ENCODE peak calls at places on chromosomes 2 and 18, in seven cellular contexts. One of them, this sample, is unnamed.
A peak's percentile ranks its signal among the peaks of the same experiment; 100 is the strongest.

GRCh38 chr2:69164379-69164778 is 151.4 kb downstream of the ANTXR1 start:
- DNase-seq in omental fat pad: no peak
- DNase-seq in CD4-positive, alpha-beta T cell: no peak
- DNase-seq in astrocyte of the spinal cord: peak; percentile 72
- DNase-seq in fibroblast of villous mesenchyme: peak; percentile 97
- DNase-seq in fibroblast of lung: peak; percentile 96
- DNase-seq in IMR-90: peak; percentile 93
- DNase-seq in this sample: peak; percentile 42

GRCh38 chr2:235661538-235661937 is 167.7 kb downstream of the AGAP1 start:
- DNase-seq in astrocyte of the spinal cord: no peak
- DNase-seq in fibroblast of lung: no peak
- DNase-seq in CD4-positive, alpha-beta T cell: no peak
- DNase-seq in IMR-90: no peak
- DNase-seq in fibroblast of villous mesenchyme: no peak
- DNase-seq in omental fat pad: no peak
- DNase-seq in this sample: no peak

GRCh38 chr2:214808481-214808931 is 977 bp downstream of the BARD1 start:
- DNase-seq in IMR-90: no peak
- DNase-seq in astrocyte of the spinal cord: peak; percentile 32
- DNase-seq in omental fat pad: no peak
- DNase-seq in CD4-positive, alpha-beta T cell: no peak
- DNase-seq in fibroblast of lung: no peak
- DNase-seq in fibroblast of villous mesenchyme: no peak
- DNase-seq in this sample: no peak

GRCh38 chr2:28321426-28321825 is 71.2 kb upstream of the FOSL2 start:
- DNase-seq in astrocyte of the spinal cord: peak; percentile 92
- DNase-seq in IMR-90: peak; percentile 59
- DNase-seq in CD4-positive, alpha-beta T cell: no peak
- DNase-seq in omental fat pad: no peak
- DNase-seq in fibroblast of lung: peak; percentile 94
- DNase-seq in fibroblast of villous mesenchyme: peak; percentile 72
- DNase-seq in this sample: no peak

GRCh38 chr2:21030983-21031968 is 12.6 kb downstream of the APOB start:
- DNase-seq in fibroblast of lung: no peak
- DNase-seq in IMR-90: no peak
- DNase-seq in astrocyte of the spinal cord: no peak
- DNase-seq in omental fat pad: no peak
- DNase-seq in CD4-positive, alpha-beta T cell: no peak
- DNase-seq in fibroblast of villous mesenchyme: no peak
- DNase-seq in this sample: no peak

GRCh38 chr2:64177315-64177714 is 33.1 kb upstream of the PELI1 start:
- DNase-seq in IMR-90: peak; percentile 15
- DNase-seq in omental fat pad: no peak
- DNase-seq in fibroblast of villous mesenchyme: peak; percentile 70
- DNase-seq in astrocyte of the spinal cord: no peak
- DNase-seq in fibroblast of lung: peak; percentile 11
- DNase-seq in CD4-positive, alpha-beta T cell: no peak
- DNase-seq in this sample: no peak

GRCh38 chr2:98324181-98324580 is 22.1 kb upstream of the CNGA3 start:
- DNase-seq in CD4-positive, alpha-beta T cell: no peak
- DNase-seq in astrocyte of the spinal cord: peak; percentile 25
- DNase-seq in omental fat pad: no peak
- DNase-seq in fibroblast of villous mesenchyme: peak; percentile 44
- DNase-seq in fibroblast of lung: peak; percentile 54
- DNase-seq in IMR-90: peak; percentile 56
- DNase-seq in this sample: no peak

GRCh38 chr2:133557624-133558023 is 10.6 kb downstream of the NCKAP5 start:
- DNase-seq in omental fat pad: no peak
- DNase-seq in CD4-positive, alpha-beta T cell: no peak
- DNase-seq in IMR-90: no peak
- DNase-seq in fibroblast of lung: no peak
- DNase-seq in fibroblast of villous mesenchyme: no peak
- DNase-seq in astrocyte of the spinal cord: no peak
- DNase-seq in this sample: no peak

GRCh38 chr2:43430489-43430888 is 165.3 kb downstream of the THADA start:
- DNase-seq in fibroblast of villous mesenchyme: no peak
- DNase-seq in IMR-90: no peak
- DNase-seq in omental fat pad: no peak
- DNase-seq in CD4-positive, alpha-beta T cell: no peak
- DNase-seq in fibroblast of lung: no peak
- DNase-seq in astrocyte of the spinal cord: no peak
- DNase-seq in this sample: no peak

GRCh38 chr2:195756218-195756941 is 99.4 kb downstream of the SLC39A10 start:
- DNase-seq in fibroblast of villous mesenchyme: peak; percentile 18
- DNase-seq in omental fat pad: no peak
- DNase-seq in CD4-positive, alpha-beta T cell: no peak
- DNase-seq in IMR-90: peak; percentile 45
- DNase-seq in astrocyte of the spinal cord: peak; percentile 49
- DNase-seq in fibroblast of lung: peak; percentile 45
- DNase-seq in this sample: no peak

GRCh38 chr2:86223682-86224560 is 24.7 kb downstream of the MRPL35 start:
- DNase-seq in IMR-90: peak; percentile 59
- DNase-seq in CD4-positive, alpha-beta T cell: no peak
- DNase-seq in astrocyte of the spinal cord: no peak
- DNase-seq in fibroblast of lung: peak; percentile 69
- DNase-seq in fibroblast of villous mesenchyme: peak; percentile 6
- DNase-seq in omental fat pad: no peak
- DNase-seq in this sample: no peak

GRCh38 chr2:230713331-230714121 is 884 bp downstream of the CAB39 start:
- DNase-seq in IMR-90: no peak
- DNase-seq in astrocyte of the spinal cord: no peak
- DNase-seq in fibroblast of villous mesenchyme: no peak
- DNase-seq in CD4-positive, alpha-beta T cell: peak; percentile 54
- DNase-seq in omental fat pad: no peak
- DNase-seq in fibroblast of lung: peak; percentile 23
- DNase-seq in this sample: peak; percentile 76

GRCh38 chr18:54584065-54584464 is 7.0 kb upstream of the DYNAP start:
- DNase-seq in IMR-90: no peak
- DNase-seq in omental fat pad: no peak
- DNase-seq in fibroblast of lung: no peak
- DNase-seq in fibroblast of villous mesenchyme: no peak
- DNase-seq in CD4-positive, alpha-beta T cell: no peak
- DNase-seq in astrocyte of the spinal cord: no peak
- DNase-seq in this sample: no peak

GRCh38 chr2:44364604-44365003 is 2.9 kb downstream of the CAMKMT start:
- DNase-seq in omental fat pad: no peak
- DNase-seq in fibroblast of lung: no peak
- DNase-seq in CD4-positive, alpha-beta T cell: no peak
- DNase-seq in IMR-90: no peak
- DNase-seq in fibroblast of villous mesenchyme: no peak
- DNase-seq in astrocyte of the spinal cord: no peak
- DNase-seq in this sample: no peak

GRCh38 chr2:156116113-156116512 is 216.4 kb downstream of the NR4A2 start:
- DNase-seq in astrocyte of the spinal cord: peak; percentile 3
- DNase-seq in omental fat pad: no peak
- DNase-seq in fibroblast of lung: peak; percentile 30
- DNase-seq in fibroblast of villous mesenchyme: no peak
- DNase-seq in CD4-positive, alpha-beta T cell: no peak
- DNase-seq in IMR-90: no peak
- DNase-seq in this sample: no peak

GRCh38 chr2:40545645-40546044 is 93.8 kb upstream of the SLC8A1 start:
- DNase-seq in fibroblast of villous mesenchyme: no peak
- DNase-seq in CD4-positive, alpha-beta T cell: no peak
- DNase-seq in astrocyte of the spinal cord: no peak
- DNase-seq in fibroblast of lung: no peak
- DNase-seq in omental fat pad: no peak
- DNase-seq in IMR-90: no peak
- DNase-seq in this sample: no peak
- TF ChIP-seq CTCF in fibroblast of villous mesenchyme: no peak
- TF ChIP-seq CTCF in CD4-positive, alpha-beta T cell: no peak
- TF ChIP-seq CTCF in astrocyte of the spinal cord: no peak
- TF ChIP-seq CTCF in fibroblast of lung: no peak
- TF ChIP-seq CTCF in omental fat pad: no peak
- TF ChIP-seq CTCF in IMR-90: no peak
- TF ChIP-seq CTCF in this sample: no peak

GRCh38 chr2:241898681-241899270 is 29.2 kb downstream of the RTP5 start:
- DNase-seq in CD4-positive, alpha-beta T cell: peak; percentile 30
- DNase-seq in fibroblast of lung: no peak
- DNase-seq in astrocyte of the spinal cord: no peak
- DNase-seq in IMR-90: no peak
- DNase-seq in omental fat pad: no peak
- DNase-seq in fibroblast of villous mesenchyme: no peak
- DNase-seq in this sample: no peak
- TF ChIP-seq CTCF in CD4-positive, alpha-beta T cell: no peak
- TF ChIP-seq CTCF in fibroblast of lung: no peak
- TF ChIP-seq CTCF in astrocyte of the spinal cord: no peak
- TF ChIP-seq CTCF in IMR-90: no peak
- TF ChIP-seq CTCF in omental fat pad: no peak
- TF ChIP-seq CTCF in fibroblast of villous mesenchyme: no peak
- TF ChIP-seq CTCF in this sample: no peak

GRCh38 chr2:158745866-158746382 is 49.2 kb upstream of the DAPL1 start:
- DNase-seq in fibroblast of lung: no peak
- DNase-seq in IMR-90: no peak
- DNase-seq in fibroblast of villous mesenchyme: no peak
- DNase-seq in CD4-positive, alpha-beta T cell: no peak
- DNase-seq in omental fat pad: no peak
- DNase-seq in astrocyte of the spinal cord: no peak
- DNase-seq in this sample: no peak
- TF ChIP-seq CTCF in fibroblast of lung: no peak
- TF ChIP-seq CTCF in IMR-90: no peak
- TF ChIP-seq CTCF in fibroblast of villous mesenchyme: no peak
- TF ChIP-seq CTCF in CD4-positive, alpha-beta T cell: peak; percentile 42
- TF ChIP-seq CTCF in omental fat pad: no peak
- TF ChIP-seq CTCF in astrocyte of the spinal cord: no peak
- TF ChIP-seq CTCF in this sample: no peak

DNA sequence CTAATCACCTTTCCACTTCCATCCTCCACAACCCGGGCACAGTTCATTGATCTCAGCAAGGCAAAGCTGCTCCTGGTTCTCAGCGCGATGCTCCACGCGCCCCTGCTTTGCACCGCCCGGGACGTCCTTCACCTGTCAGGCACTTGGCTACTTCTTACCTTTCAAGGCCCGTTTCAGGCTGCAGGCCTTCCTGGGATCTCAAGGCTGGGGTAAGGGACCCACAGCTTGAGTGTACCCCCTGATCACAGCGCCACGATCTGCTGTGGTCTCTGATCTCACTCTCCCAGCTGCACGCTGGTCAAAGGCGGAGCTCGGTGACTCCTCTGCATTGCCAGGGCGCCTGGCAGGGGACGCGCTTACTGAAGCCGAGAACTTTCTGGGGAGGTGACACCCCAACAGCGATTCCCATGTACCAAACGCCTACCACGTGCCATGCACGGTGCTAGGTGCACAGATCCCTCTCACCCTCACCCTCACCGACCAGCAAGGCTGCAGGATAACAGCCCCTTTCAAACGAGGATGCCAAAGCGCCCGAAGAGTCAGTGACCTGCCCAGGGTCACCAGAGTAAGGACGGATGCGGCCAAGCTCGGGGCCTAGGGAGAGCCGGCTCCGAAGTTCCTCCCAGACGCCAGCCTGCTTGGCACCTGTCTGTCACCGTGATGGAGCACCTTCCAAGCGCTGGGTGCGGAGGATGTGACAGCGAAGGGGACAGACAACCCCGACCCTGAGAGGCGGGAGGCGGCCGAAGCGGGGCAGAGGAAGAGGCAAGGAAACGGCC is 818 bp downstream of the ITGB1BP1 start:
- DNase-seq in omental fat pad: no peak
- DNase-seq in IMR-90: peak; percentile 33
- DNase-seq in CD4-positive, alpha-beta T cell: peak; percentile 55
- DNase-seq in astrocyte of the spinal cord: peak; percentile 28
- DNase-seq in fibroblast of lung: peak; percentile 45
- DNase-seq in fibroblast of villous mesenchyme: peak; percentile 32
- DNase-seq in this sample: peak; percentile 51
- TF ChIP-seq CTCF in omental fat pad: no peak
- TF ChIP-seq CTCF in IMR-90: no peak
- TF ChIP-seq CTCF in CD4-positive, alpha-beta T cell: no peak
- TF ChIP-seq CTCF in astrocyte of the spinal cord: peak; percentile 3
- TF ChIP-seq CTCF in fibroblast of lung: no peak
- TF ChIP-seq CTCF in fibroblast of villous mesenchyme: no peak
- TF ChIP-seq CTCF in this sample: no peak

GRCh38 chr2:95265182-95265581 is 9.1 kb upstream of the PROM2 start:
- DNase-seq in astrocyte of the spinal cord: no peak
- DNase-seq in CD4-positive, alpha-beta T cell: peak; percentile 2
- DNase-seq in omental fat pad: no peak
- DNase-seq in IMR-90: no peak
- DNase-seq in fibroblast of lung: no peak
- DNase-seq in fibroblast of villous mesenchyme: no peak
- DNase-seq in this sample: no peak

GRCh38 chr2:95266781-95267430 is 7.3 kb upstream of the PROM2 start:
- DNase-seq in omental fat pad: no peak
- DNase-seq in fibroblast of lung: no peak
- DNase-seq in CD4-positive, alpha-beta T cell: peak; percentile 4
- DNase-seq in IMR-90: no peak
- DNase-seq in astrocyte of the spinal cord: no peak
- DNase-seq in fibroblast of villous mesenchyme: no peak
- DNase-seq in this sample: no peak

GRCh38 chr2:95262896-95263542 is 11.2 kb upstream of the PROM2 start:
- DNase-seq in CD4-positive, alpha-beta T cell: no peak
- DNase-seq in IMR-90: no peak
- DNase-seq in astrocyte of the spinal cord: no peak
- DNase-seq in fibroblast of villous mesenchyme: no peak
- DNase-seq in omental fat pad: no peak
- DNase-seq in fibroblast of lung: peak; percentile 10
- DNase-seq in this sample: no peak

GRCh38 chr2:95267458-95268207 is 6.6 kb upstream of the PROM2 start:
- DNase-seq in CD4-positive, alpha-beta T cell: peak; percentile 17
- DNase-seq in astrocyte of the spinal cord: peak; percentile 22
- DNase-seq in fibroblast of lung: peak; percentile 30
- DNase-seq in omental fat pad: no peak
- DNase-seq in IMR-90: peak; percentile 12
- DNase-seq in fibroblast of villous mesenchyme: peak; percentile 56
- DNase-seq in this sample: no peak

GRCh38 chr2:95264626-95265025 is 9.6 kb upstream of the PROM2 start:
- DNase-seq in CD4-positive, alpha-beta T cell: no peak
- DNase-seq in IMR-90: no peak
- DNase-seq in fibroblast of villous mesenchyme: no peak
- DNase-seq in fibroblast of lung: peak; percentile 10
- DNase-seq in omental fat pad: no peak
- DNase-seq in astrocyte of the spinal cord: no peak
- DNase-seq in this sample: no peak
- TF ChIP-seq CTCF in CD4-positive, alpha-beta T cell: no peak
- TF ChIP-seq CTCF in IMR-90: no peak
- TF ChIP-seq CTCF in fibroblast of villous mesenchyme: no peak
- TF ChIP-seq CTCF in fibroblast of lung: no peak
- TF ChIP-seq CTCF in omental fat pad: no peak
- TF ChIP-seq CTCF in astrocyte of the spinal cord: no peak
- TF ChIP-seq CTCF in this sample: no peak